ENCODE peak calls at places on chromosomes 3 and 15, in eight cellular contexts. W is esophagus squamous epithelium, X is IMR-90, U is testis, N is tibial nerve, G is heart left ventricle, D is endothelial cell of umbilical vein, O is K562. J is an unnamed sample.

GRCh38 chr3:128679338-128679737 is 28.7 kb upstream of the RPN1 start:
- DNase-seq in W (no peak), X (no peak), U (no peak), N (no peak), G (no peak), D (no peak), O (no peak), J (no peak)

GRCh38 chr3:53794597-53794996 is 51.6 kb downstream of the CHDH start:
- DNase-seq in W (no peak), X (peak; percentile 49), U (no peak), N (no peak), G (no peak), D (no peak), O (no peak), J (no peak)

GRCh38 chr3:172138792-172139507 is 99.6 kb downstream of the FNDC3B start:
- DNase-seq in W (no peak), X (peak; percentile 40), U (peak; percentile 49), N (peak; percentile 82), G (peak; percentile 63), D (peak; percentile 78), O (peak; percentile 79), J (peak; percentile 61)

GRCh38 chr3:42151596-42152145 is 60.5 kb downstream of the TRAK1 start:
- DNase-seq in W (no peak), X (no peak), U (no peak), N (no peak), G (no peak), D (no peak), O (no peak), J (no peak)

GRCh38 chr15:84586641-84587160 is 14.1 kb upstream of the ZSCAN2 start:
- DNase-seq in W (no peak), X (peak; percentile 36), U (no peak), N (no peak), G (no peak), D (no peak), O (no peak), J (no peak)

GRCh38 chr3:175432338-175433025 is 573.3 kb downstream of the NAALADL2 start:
- DNase-seq in W (no peak), X (peak; percentile 56), U (no peak), N (no peak), G (no peak), D (peak; percentile 91), O (no peak), J (no peak)

GRCh38 chr3:144200004-144200403 is 228.4 kb downstream of the DIPK2A start:
- DNase-seq in W (no peak), X (peak; percentile 1), U (no peak), N (no peak), G (no peak), D (no peak), O (no peak), J (peak; percentile 11)

GRCh38 chr15:34360298-34360697 is 6.7 kb downstream of the LPCAT4 start:
- DNase-seq in W (no peak), X (no peak), U (no peak), N (no peak), G (no peak), D (no peak), O (no peak), J (no peak)

GRCh38 chr15:100205549-100206295 is 136.1 kb downstream of the ADAMTS17 start:
- DNase-seq in W (no peak), X (no peak), U (no peak), N (no peak), G (no peak), D (no peak), O (no peak), J (no peak)

GRCh38 chr15:46309914-46310313 is 675.1 kb downstream of the SQOR start:
- DNase-seq in W (no peak), X (no peak), U (no peak), N (no peak), G (no peak), D (no peak), O (no peak), J (no peak)

GRCh38 chr3:125573216-125573615 is 22.1 kb downstream of the OSBPL11 start:
- DNase-seq in W (no peak), X (no peak), U (no peak), N (no peak), G (no peak), D (no peak), O (no peak), J (no peak)

GRCh38 chr15:101020945-101021344 is 101.8 kb downstream of the LRRK1 start:
- DNase-seq in W (no peak), X (no peak), U (peak; percentile 14), N (no peak), G (no peak), D (no peak), O (no peak), J (no peak)

GRCh38 chr15:75327491-75327890 is 8.4 kb upstream of the COMMD4 start:
- DNase-seq in W (no peak), X (no peak), U (no peak), N (no peak), G (no peak), D (no peak), O (no peak), J (no peak)

GRCh38 chr15:29633971-29634370 is 188.3 kb downstream of the TJP1 start:
- DNase-seq in W (no peak), X (no peak), U (no peak), N (no peak), G (no peak), D (no peak), O (no peak), J (no peak)

GRCh38 chr3:171282041-171282440 is 178.2 kb downstream of the TNIK start:
- DNase-seq in W (no peak), X (peak; percentile 69), U (peak; percentile 68), N (peak; percentile 52), G (no peak), D (peak; percentile 68), O (no peak), J (no peak)

GRCh38 chr3:183560607-183561006 is 5.1 kb upstream of the KLHL6 start:
- DNase-seq in W (no peak), X (no peak), U (no peak), N (no peak), G (no peak), D (peak; percentile 22), O (peak; percentile 64), J (peak; percentile 73)

GRCh38 chr3:14403636-14404395 is 1.4 kb downstream of the SLC6A6 start:
- DNase-seq in W (no peak), X (no peak), U (peak; percentile 41), N (no peak), G (peak; percentile 76), D (peak; percentile 14), O (peak; percentile 70), J (no peak)

GRCh38 chr3:14404396-14405119 is 2.2 kb downstream of the SLC6A6 start:
- DNase-seq in W (no peak), X (no peak), U (no peak), N (no peak), G (no peak), D (no peak), O (peak; percentile 75), J (no peak)

GRCh38 chr3:14405120-14405885 is 2.9 kb downstream of the SLC6A6 start:
- DNase-seq in W (no peak), X (no peak), U (no peak), N (no peak), G (no peak), D (no peak), O (peak; percentile 62), J (no peak)

GRCh38 chr3:14401692-14402303 is 608 bp upstream of the SLC6A6 start:
- DNase-seq in W (no peak), X (no peak), U (no peak), N (no peak), G (peak; percentile 42), D (no peak), O (no peak), J (no peak)

GRCh38 chr3:14402304-14402811 is at the start of gene SLC6A6:
- DNase-seq in W (peak; percentile 96), X (peak; percentile 93), U (peak; percentile 96), N (peak; percentile 95), G (peak; percentile 94), D (peak; percentile 91), O (peak; percentile 97), J (peak; percentile 79)
- TF ChIP-seq POLR2A in W (peak; percentile 69), X (peak; percentile 87), U (no peak), N (peak; percentile 56), G (no peak), D (peak; percentile 80), O (peak; percentile 87), J (peak; percentile 60)

GRCh38 chr3:52277071-52277964 is 1.1 kb downstream of the WDR82 start:
- DNase-seq in W (no peak), X (peak; percentile 58), U (peak; percentile 89), N (peak; percentile 60), G (peak; percentile 90), D (peak; percentile 81), O (peak; percentile 71), J (peak; percentile 86)

GRCh38 chr3:52277972-52278509 is 408 bp downstream of the WDR82 start:
- DNase-seq in W (no peak), X (no peak), U (peak; percentile 60), N (no peak), G (no peak), D (peak; percentile 67), O (no peak), J (peak; percentile 85)

GRCh38 chr3:52280046-52280445 is 1.6 kb upstream of the WDR82 start:
- DNase-seq in W (no peak), X (no peak), U (no peak), N (no peak), G (no peak), D (peak; percentile 82), O (peak; percentile 26), J (peak; percentile 27)

GRCh38 chr3:52281980-52282801 is 3.7 kb upstream of the WDR82 start:
- DNase-seq in W (no peak), X (no peak), U (no peak), N (no peak), G (no peak), D (no peak), O (no peak), J (no peak)

DNA sequence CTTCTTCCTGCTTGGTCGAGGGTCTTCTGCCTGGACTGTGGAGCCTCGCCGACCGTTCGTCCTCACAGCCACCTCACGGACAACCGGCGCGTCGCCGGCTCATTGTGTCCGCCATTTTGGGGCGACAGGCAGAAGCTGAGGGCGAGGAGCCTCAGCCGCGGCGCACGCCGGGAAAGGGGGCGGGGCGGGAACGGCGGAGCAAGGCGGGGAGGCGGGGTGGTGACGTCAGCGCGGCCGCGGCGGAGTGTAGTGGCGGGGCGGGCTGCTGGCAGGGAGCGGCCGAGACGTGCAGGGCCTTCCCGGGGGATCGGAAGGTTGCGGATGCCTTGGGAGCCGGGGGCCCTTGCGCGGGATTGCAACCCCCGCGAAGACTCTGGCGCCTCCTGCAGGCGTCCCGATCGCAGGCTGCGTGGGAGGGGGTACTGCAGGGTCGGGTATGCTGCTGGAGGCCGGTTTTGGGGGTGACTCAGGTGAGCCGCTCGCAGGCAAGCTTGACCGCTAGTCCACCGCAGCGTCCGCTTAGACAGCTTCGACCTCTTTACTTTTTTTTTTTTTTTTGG is at the start of gene WDR82:
- DNase-seq in W (peak; percentile 61), X (peak; percentile 89), U (peak; percentile 98), N (peak; percentile 94), G (peak; percentile 98), D (peak; percentile 94), O (peak; percentile 93), J (peak; percentile 99)
- TF ChIP-seq POLR2A in W (peak; percentile 58), X (peak; percentile 98), U (peak; percentile 76), N (peak; percentile 94), G (no peak), D (peak; percentile 95), O (peak; percentile 87), J (peak; percentile 71)

GRCh38 chr3:192824313-192824712 is 93.3 kb downstream of the MB21D2 start:
- DNase-seq in W (no peak), X (no peak), U (no peak), N (no peak), G (no peak), D (no peak), O (no peak), J (no peak)
- TF ChIP-seq POLR2A in W (no peak), X (no peak), U (no peak), N (no peak), G (no peak), D (no peak), O (no peak), J (no peak)

GRCh38 chr3:140941434-140942220 is at the start of gene SLC25A36:
- DNase-seq in W (peak; percentile 85), X (peak; percentile 98), U (peak; percentile 99), N (peak; percentile 96), G (peak; percentile 98), D (peak; percentile 98), O (peak; percentile 99), J (peak; percentile 99)
- TF ChIP-seq POLR2A in W (peak; percentile 96), X (peak; percentile 82), U (peak; percentile 73), N (peak; percentile 95), G (no peak), D (peak; percentile 41), O (peak; percentile 93), J (peak; percentile 94)